ENCODE peak calls at places on chromosomes 4 and X, in nine cellular contexts. One of them, this sample, is unnamed.

GRCh38 chr4:143286733-143287570 is 49.7 kb upstream of the GAB1 start:
- DNase-seq in lower lobe of right lung: no peak
- DNase-seq in immature natural killer cell: no peak
- DNase-seq in GM03348: peak
- DNase-seq in IMR-90: peak
- DNase-seq in heart right ventricle: peak
- DNase-seq in retina: no peak
- DNase-seq in stimulated activated CD8-positive, alpha-beta memory T cell treated with anti-CD3 and anti-CD28 coated beads, Interleukin-15, amount 100 ng/mL, for 4 hours: no peak
- DNase-seq in cardiac fibroblast: peak
- DNase-seq in this sample: no peak

GRCh38 chr4:151573945-151574344 is 165.0 kb downstream of the FHIP1A start:
- DNase-seq in lower lobe of right lung: no peak
- DNase-seq in immature natural killer cell: no peak
- DNase-seq in GM03348: no peak
- DNase-seq in IMR-90: no peak
- DNase-seq in heart right ventricle: no peak
- DNase-seq in retina: no peak
- DNase-seq in stimulated activated CD8-positive, alpha-beta memory T cell treated with anti-CD3 and anti-CD28 coated beads, Interleukin-15, amount 100 ng/mL, for 4 hours: no peak
- DNase-seq in cardiac fibroblast: peak
- DNase-seq in this sample: no peak

GRCh38 chrX:34586507-34586906 is 70.6 kb downstream of the TMEM47 start:
- DNase-seq in lower lobe of right lung: no peak
- DNase-seq in immature natural killer cell: no peak
- DNase-seq in GM03348: no peak
- DNase-seq in IMR-90: no peak
- DNase-seq in heart right ventricle: no peak
- DNase-seq in retina: no peak
- DNase-seq in stimulated activated CD8-positive, alpha-beta memory T cell treated with anti-CD3 and anti-CD28 coated beads, Interleukin-15, amount 100 ng/mL, for 4 hours: no peak
- DNase-seq in cardiac fibroblast: no peak
- DNase-seq in this sample: no peak

GRCh38 chrX:47489507-47490275 is 6.7 kb upstream of the ZNF41 start:
- DNase-seq in lower lobe of right lung: no peak
- DNase-seq in immature natural killer cell: no peak
- DNase-seq in GM03348: no peak
- DNase-seq in IMR-90: no peak
- DNase-seq in heart right ventricle: peak
- DNase-seq in retina: no peak
- DNase-seq in stimulated activated CD8-positive, alpha-beta memory T cell treated with anti-CD3 and anti-CD28 coated beads, Interleukin-15, amount 100 ng/mL, for 4 hours: no peak
- DNase-seq in cardiac fibroblast: no peak
- DNase-seq in this sample: no peak

GRCh38 chr4:94680131-94680862 is 77.5 kb upstream of the BMPR1B start:
- DNase-seq in lower lobe of right lung: no peak
- DNase-seq in immature natural killer cell: no peak
- DNase-seq in GM03348: no peak
- DNase-seq in IMR-90: no peak
- DNase-seq in heart right ventricle: no peak
- DNase-seq in retina: no peak
- DNase-seq in stimulated activated CD8-positive, alpha-beta memory T cell treated with anti-CD3 and anti-CD28 coated beads, Interleukin-15, amount 100 ng/mL, for 4 hours: no peak
- DNase-seq in cardiac fibroblast: no peak
- DNase-seq in this sample: no peak

GRCh38 chrX:66028936-66029335 is 10.9 kb downstream of the VSIG4 start:
- DNase-seq in lower lobe of right lung: no peak
- DNase-seq in immature natural killer cell: no peak
- DNase-seq in GM03348: no peak
- DNase-seq in IMR-90: no peak
- DNase-seq in heart right ventricle: no peak
- DNase-seq in retina: no peak
- DNase-seq in stimulated activated CD8-positive, alpha-beta memory T cell treated with anti-CD3 and anti-CD28 coated beads, Interleukin-15, amount 100 ng/mL, for 4 hours: no peak
- DNase-seq in cardiac fibroblast: no peak
- DNase-seq in this sample: no peak

GRCh38 chrX:572490-573124 is 58.0 kb upstream of the SHOX start:
- DNase-seq in lower lobe of right lung: no peak
- DNase-seq in immature natural killer cell: no peak
- DNase-seq in GM03348: no peak
- DNase-seq in IMR-90: no peak
- DNase-seq in heart right ventricle: no peak
- DNase-seq in retina: no peak
- DNase-seq in stimulated activated CD8-positive, alpha-beta memory T cell treated with anti-CD3 and anti-CD28 coated beads, Interleukin-15, amount 100 ng/mL, for 4 hours: no peak
- DNase-seq in cardiac fibroblast: no peak
- DNase-seq in this sample: no peak

GRCh38 chr4:169619518-169619957 is 840 bp upstream of the CLCN3 start:
- DNase-seq in lower lobe of right lung: no peak
- DNase-seq in immature natural killer cell: peak
- DNase-seq in GM03348: peak
- DNase-seq in IMR-90: peak
- DNase-seq in heart right ventricle: peak
- DNase-seq in retina: no peak
- DNase-seq in stimulated activated CD8-positive, alpha-beta memory T cell treated with anti-CD3 and anti-CD28 coated beads, Interleukin-15, amount 100 ng/mL, for 4 hours: no peak
- DNase-seq in cardiac fibroblast: peak
- DNase-seq in this sample: no peak

GRCh38 chr4:61923179-61923578 is 723.1 kb downstream of the ADGRL3 start:
- DNase-seq in lower lobe of right lung: no peak
- DNase-seq in immature natural killer cell: no peak
- DNase-seq in GM03348: no peak
- DNase-seq in IMR-90: no peak
- DNase-seq in heart right ventricle: no peak
- DNase-seq in retina: no peak
- DNase-seq in stimulated activated CD8-positive, alpha-beta memory T cell treated with anti-CD3 and anti-CD28 coated beads, Interleukin-15, amount 100 ng/mL, for 4 hours: no peak
- DNase-seq in cardiac fibroblast: peak
- DNase-seq in this sample: no peak

GRCh38 chr4:172648471-172648870 is 520.1 kb upstream of the GALNT7 start:
- DNase-seq in lower lobe of right lung: no peak
- DNase-seq in immature natural killer cell: no peak
- DNase-seq in GM03348: no peak
- DNase-seq in IMR-90: peak
- DNase-seq in heart right ventricle: no peak
- DNase-seq in retina: no peak
- DNase-seq in stimulated activated CD8-positive, alpha-beta memory T cell treated with anti-CD3 and anti-CD28 coated beads, Interleukin-15, amount 100 ng/mL, for 4 hours: no peak
- DNase-seq in cardiac fibroblast: peak
- DNase-seq in this sample: no peak

GRCh38 chr4:72568959-72569718 is at the start of gene ADAMTS3:
- DNase-seq in lower lobe of right lung: peak
- DNase-seq in immature natural killer cell: no peak
- DNase-seq in GM03348: peak
- DNase-seq in IMR-90: peak
- DNase-seq in heart right ventricle: peak
- DNase-seq in retina: peak
- DNase-seq in stimulated activated CD8-positive, alpha-beta memory T cell treated with anti-CD3 and anti-CD28 coated beads, Interleukin-15, amount 100 ng/mL, for 4 hours: no peak
- DNase-seq in cardiac fibroblast: peak
- DNase-seq in this sample: peak